ENCODE peak calls at places on chromosomes 5 and 9, in five cellular contexts. One of them, this sample, is unnamed.

GRCh38 chr5:99025298-99026045 is 96.7 kb upstream of the CHD1 start:
- DNase-seq in brain microvascular endothelial cell: no peak
- DNase-seq in right lobe of liver: no peak
- DNase-seq in body of pancreas: peak; percentile 70
- DNase-seq in fibroblast of lung: no peak
- DNase-seq in this sample: no peak

GRCh38 chr5:36450229-36451024 is 148.7 kb upstream of the RANBP3L start:
- DNase-seq in brain microvascular endothelial cell: no peak
- DNase-seq in right lobe of liver: no peak
- DNase-seq in body of pancreas: no peak
- DNase-seq in fibroblast of lung: peak; percentile 73
- DNase-seq in this sample: no peak

GRCh38 chr9:88694625-88695024 is 159.6 kb downstream of the NXNL2 start:
- DNase-seq in brain microvascular endothelial cell: peak; percentile 61
- DNase-seq in right lobe of liver: no peak
- DNase-seq in body of pancreas: no peak
- DNase-seq in fibroblast of lung: peak; percentile 81
- DNase-seq in this sample: peak; percentile 71

GRCh38 chr5:41636605-41637004 is 126.2 kb upstream of the PLCXD3 start:
- DNase-seq in brain microvascular endothelial cell: peak; percentile 47
- DNase-seq in right lobe of liver: no peak
- DNase-seq in body of pancreas: no peak
- DNase-seq in fibroblast of lung: peak; percentile 7
- DNase-seq in this sample: peak; percentile 47

GRCh38 chr5:138503487-138504270 is 38.4 kb downstream of the EGR1 start:
- DNase-seq in brain microvascular endothelial cell: peak; percentile 33
- DNase-seq in right lobe of liver: no peak
- DNase-seq in body of pancreas: peak; percentile 54
- DNase-seq in fibroblast of lung: peak; percentile 55
- DNase-seq in this sample: peak; percentile 78

GRCh38 chr5:553874-554273 is 29.6 kb upstream of the SLC9A3 start:
- DNase-seq in brain microvascular endothelial cell: no peak
- DNase-seq in right lobe of liver: no peak
- DNase-seq in body of pancreas: no peak
- DNase-seq in fibroblast of lung: no peak
- DNase-seq in this sample: no peak

GRCh38 chr5:155008669-155009068 is 4.9 kb upstream of the KIF4B start:
- DNase-seq in brain microvascular endothelial cell: no peak
- DNase-seq in right lobe of liver: no peak
- DNase-seq in body of pancreas: no peak
- DNase-seq in fibroblast of lung: peak; percentile 36
- DNase-seq in this sample: peak; percentile 52

GRCh38 chr5:137580030-137580429 is 80.9 kb upstream of the SPOCK1 start:
- DNase-seq in brain microvascular endothelial cell: no peak
- DNase-seq in right lobe of liver: no peak
- DNase-seq in body of pancreas: no peak
- DNase-seq in fibroblast of lung: no peak
- DNase-seq in this sample: no peak

GRCh38 chr5:167255931-167256330 is 1035.5 kb upstream of the WWC1 start:
- DNase-seq in brain microvascular endothelial cell: no peak
- DNase-seq in right lobe of liver: no peak
- DNase-seq in body of pancreas: no peak
- DNase-seq in fibroblast of lung: no peak
- DNase-seq in this sample: no peak

GRCh38 chr9:110160163-110160562 is 47.8 kb downstream of the C9orf152 start:
- DNase-seq in brain microvascular endothelial cell: peak; percentile 54
- DNase-seq in right lobe of liver: no peak
- DNase-seq in body of pancreas: no peak
- DNase-seq in fibroblast of lung: peak; percentile 75
- DNase-seq in this sample: peak; percentile 75

GRCh38 chr9:110156902-110157301 is 51.1 kb downstream of the C9orf152 start:
- DNase-seq in brain microvascular endothelial cell: peak; percentile 18
- DNase-seq in right lobe of liver: no peak
- DNase-seq in body of pancreas: no peak
- DNase-seq in fibroblast of lung: peak; percentile 66
- DNase-seq in this sample: peak; percentile 59

GRCh38 chr9:110156416-110156815 is 51.5 kb downstream of the C9orf152 start:
- DNase-seq in brain microvascular endothelial cell: no peak
- DNase-seq in right lobe of liver: no peak
- DNase-seq in body of pancreas: no peak
- DNase-seq in fibroblast of lung: no peak
- DNase-seq in this sample: no peak

GRCh38 chr9:110155744-110156143 is 52.2 kb downstream of the C9orf152 start:
- DNase-seq in brain microvascular endothelial cell: no peak
- DNase-seq in right lobe of liver: no peak
- DNase-seq in body of pancreas: no peak
- DNase-seq in fibroblast of lung: no peak
- DNase-seq in this sample: no peak

GRCh38 chr9:110157812-110158629 is 49.9 kb downstream of the C9orf152 start:
- DNase-seq in brain microvascular endothelial cell: no peak
- DNase-seq in right lobe of liver: no peak
- DNase-seq in body of pancreas: no peak
- DNase-seq in fibroblast of lung: no peak
- DNase-seq in this sample: no peak
- H3K4me3 ChIP-seq in brain microvascular endothelial cell: no peak overlapping the region
- H3K4me3 ChIP-seq in right lobe of liver: no peak overlapping the region
- H3K4me3 ChIP-seq in body of pancreas: no peak overlapping the region
- H3K4me3 ChIP-seq in fibroblast of lung: no peak overlapping the region
- H3K4me3 ChIP-seq in this sample: no peak overlapping the region

GRCh38 chr5:161098516-161098915 is 246.5 kb upstream of the ATP10B start:
- DNase-seq in brain microvascular endothelial cell: no peak
- DNase-seq in right lobe of liver: no peak
- DNase-seq in body of pancreas: no peak
- DNase-seq in fibroblast of lung: no peak
- DNase-seq in this sample: no peak
- TF ChIP-seq CTCF in brain microvascular endothelial cell: no peak
- TF ChIP-seq CTCF in right lobe of liver: no peak
- TF ChIP-seq CTCF in body of pancreas: no peak
- TF ChIP-seq CTCF in fibroblast of lung: no peak
- TF ChIP-seq CTCF in this sample: no peak

GRCh38 chr5:142023836-142024235 is 11.0 kb upstream of the GNPDA1 start:
- DNase-seq in brain microvascular endothelial cell: no peak
- DNase-seq in right lobe of liver: no peak
- DNase-seq in body of pancreas: no peak
- DNase-seq in fibroblast of lung: no peak
- DNase-seq in this sample: no peak
- H3K4me3 ChIP-seq in brain microvascular endothelial cell: no peak overlapping the region
- H3K4me3 ChIP-seq in right lobe of liver: no peak overlapping the region
- H3K4me3 ChIP-seq in body of pancreas: no peak overlapping the region
- H3K4me3 ChIP-seq in fibroblast of lung: no peak overlapping the region
- H3K4me3 ChIP-seq in this sample: no peak overlapping the region

DNA sequence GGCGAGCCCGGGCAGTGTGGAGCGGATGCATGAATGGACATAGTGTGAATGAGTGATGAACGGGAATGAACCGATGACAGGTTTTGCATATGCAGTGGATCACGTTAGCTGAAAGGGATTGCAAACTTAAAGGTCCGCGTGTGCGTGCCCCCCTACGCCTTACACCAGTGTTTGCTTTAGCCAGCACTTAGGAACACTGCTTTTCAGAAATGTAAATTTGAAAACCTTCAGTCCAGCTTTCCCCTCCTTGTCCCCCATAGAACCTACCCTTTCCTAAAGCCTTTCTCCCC is 692 bp downstream of the PSAT1 start:
- DNase-seq in brain microvascular endothelial cell: peak; percentile 28
- DNase-seq in right lobe of liver: no peak
- DNase-seq in body of pancreas: no peak
- DNase-seq in fibroblast of lung: no peak
- DNase-seq in this sample: no peak
- TF ChIP-seq CTCF in brain microvascular endothelial cell: no peak
- TF ChIP-seq CTCF in right lobe of liver: no peak
- TF ChIP-seq CTCF in body of pancreas: no peak
- TF ChIP-seq CTCF in fibroblast of lung: no peak
- TF ChIP-seq CTCF in this sample: no peak

GRCh38 chr5:43312699-43313034 is 545 bp downstream of the HMGCS1 start:
- DNase-seq in brain microvascular endothelial cell: no peak
- DNase-seq in right lobe of liver: no peak
- DNase-seq in body of pancreas: no peak
- DNase-seq in fibroblast of lung: no peak
- DNase-seq in this sample: no peak

GRCh38 chr5:43313035-43313853 is at the start of gene HMGCS1:
- DNase-seq in brain microvascular endothelial cell: peak; percentile 100
- DNase-seq in right lobe of liver: peak; percentile 99
- DNase-seq in body of pancreas: peak; percentile 98
- DNase-seq in fibroblast of lung: peak; percentile 100
- DNase-seq in this sample: peak; percentile 100

GRCh38 chr5:43312076-43312620 is 1.1 kb downstream of the HMGCS1 start:
- DNase-seq in brain microvascular endothelial cell: no peak
- DNase-seq in right lobe of liver: no peak
- DNase-seq in body of pancreas: no peak
- DNase-seq in fibroblast of lung: no peak
- DNase-seq in this sample: no peak

GRCh38 chr5:43309122-43309521 is 4.1 kb downstream of the HMGCS1 start:
- DNase-seq in brain microvascular endothelial cell: no peak
- DNase-seq in right lobe of liver: no peak
- DNase-seq in body of pancreas: no peak
- DNase-seq in fibroblast of lung: no peak
- DNase-seq in this sample: no peak

DNA sequence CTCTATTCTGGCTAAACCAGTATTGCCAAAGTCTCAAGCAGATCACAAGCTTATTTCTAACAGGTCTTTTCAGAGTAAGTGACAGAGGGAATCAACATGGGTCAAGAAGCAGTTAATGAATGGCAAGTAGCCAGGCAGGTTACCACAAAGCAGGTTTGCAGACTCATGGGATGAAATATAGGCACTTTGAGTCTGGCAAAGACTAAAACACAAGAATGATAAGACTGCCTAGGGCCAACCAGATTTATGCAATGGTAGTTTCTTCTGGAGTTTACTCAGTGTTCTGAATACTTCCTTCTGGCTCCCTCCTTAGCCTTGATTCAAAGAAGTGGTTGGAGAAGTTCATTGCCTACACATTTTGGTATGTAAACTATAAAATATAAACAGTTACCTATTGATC is 3.6 kb downstream of the HMGCS1 start:
- DNase-seq in brain microvascular endothelial cell: no peak
- DNase-seq in right lobe of liver: no peak
- DNase-seq in body of pancreas: no peak
- DNase-seq in fibroblast of lung: peak; percentile 32
- DNase-seq in this sample: no peak
- H3K4me3 ChIP-seq in brain microvascular endothelial cell: peak overlapping the region; percentile 98
- H3K4me3 ChIP-seq in right lobe of liver: no peak overlapping the region
- H3K4me3 ChIP-seq in body of pancreas: no peak overlapping the region
- H3K4me3 ChIP-seq in fibroblast of lung: no peak overlapping the region
- H3K4me3 ChIP-seq in this sample: no peak overlapping the region

DNA sequence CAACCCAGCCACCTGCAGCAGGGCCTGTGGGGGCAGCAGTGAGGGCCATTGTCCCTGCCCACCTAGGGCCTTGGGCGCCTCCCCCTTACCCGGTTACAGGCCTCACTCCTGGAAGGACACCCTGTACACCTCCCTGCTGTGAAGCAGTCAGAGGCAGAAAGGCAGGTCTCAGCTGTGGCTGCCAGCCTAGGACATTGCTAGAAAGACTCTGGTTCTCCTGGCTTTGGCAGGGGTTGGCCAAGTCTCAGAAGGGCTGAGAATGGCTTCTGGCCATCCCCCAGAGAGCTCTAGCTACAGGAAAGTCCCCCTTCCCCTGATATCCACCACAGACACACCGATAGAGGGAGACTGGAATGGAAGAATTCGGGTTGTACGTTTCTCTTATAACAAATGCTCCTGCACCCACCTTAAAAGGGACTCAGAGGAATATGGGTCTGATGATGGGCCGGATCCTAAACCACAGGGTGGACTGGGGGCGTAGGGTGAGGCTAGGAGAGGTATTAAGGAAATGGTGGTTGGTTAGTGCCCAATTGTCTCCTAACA is 2.4 kb downstream of the DNAJB5 start:
- DNase-seq in brain microvascular endothelial cell: no peak
- DNase-seq in right lobe of liver: no peak
- DNase-seq in body of pancreas: peak; percentile 65
- DNase-seq in fibroblast of lung: peak; percentile 49
- DNase-seq in this sample: no peak
- TF ChIP-seq CTCF in brain microvascular endothelial cell: peak; percentile 25
- TF ChIP-seq CTCF in right lobe of liver: no peak
- TF ChIP-seq CTCF in body of pancreas: no peak
- TF ChIP-seq CTCF in fibroblast of lung: no peak
- TF ChIP-seq CTCF in this sample: peak; percentile 4

GRCh38 chr5:157387164-157387563 is 72.8 kb upstream of the NIPAL4 start:
- DNase-seq in brain microvascular endothelial cell: no peak
- DNase-seq in right lobe of liver: no peak
- DNase-seq in body of pancreas: no peak
- DNase-seq in fibroblast of lung: no peak
- DNase-seq in this sample: no peak

GRCh38 chr5:157388148-157388547 is 71.9 kb upstream of the NIPAL4 start:
- DNase-seq in brain microvascular endothelial cell: no peak
- DNase-seq in right lobe of liver: no peak
- DNase-seq in body of pancreas: no peak
- DNase-seq in fibroblast of lung: peak; percentile 68
- DNase-seq in this sample: no peak

GRCh38 chr5:157383151-157383810 is 76.7 kb upstream of the NIPAL4 start:
- DNase-seq in brain microvascular endothelial cell: no peak
- DNase-seq in right lobe of liver: no peak
- DNase-seq in body of pancreas: no peak
- DNase-seq in fibroblast of lung: no peak
- DNase-seq in this sample: no peak

GRCh38 chr5:157387683-157388093 is 72.3 kb upstream of the NIPAL4 start:
- DNase-seq in brain microvascular endothelial cell: peak; percentile 88
- DNase-seq in right lobe of liver: no peak
- DNase-seq in body of pancreas: no peak
- DNase-seq in fibroblast of lung: peak; percentile 98
- DNase-seq in this sample: peak; percentile 93

GRCh38 chr5:157384971-157385709 is 74.9 kb upstream of the NIPAL4 start:
- DNase-seq in brain microvascular endothelial cell: peak; percentile 99
- DNase-seq in right lobe of liver: no peak
- DNase-seq in body of pancreas: no peak
- DNase-seq in fibroblast of lung: peak; percentile 100
- DNase-seq in this sample: peak; percentile 98
- H3K4me3 ChIP-seq in brain microvascular endothelial cell: no peak overlapping the region
- H3K4me3 ChIP-seq in right lobe of liver: no peak overlapping the region
- H3K4me3 ChIP-seq in body of pancreas: no peak overlapping the region
- H3K4me3 ChIP-seq in fibroblast of lung: no peak overlapping the region
- H3K4me3 ChIP-seq in this sample: no peak overlapping the region

DNA sequence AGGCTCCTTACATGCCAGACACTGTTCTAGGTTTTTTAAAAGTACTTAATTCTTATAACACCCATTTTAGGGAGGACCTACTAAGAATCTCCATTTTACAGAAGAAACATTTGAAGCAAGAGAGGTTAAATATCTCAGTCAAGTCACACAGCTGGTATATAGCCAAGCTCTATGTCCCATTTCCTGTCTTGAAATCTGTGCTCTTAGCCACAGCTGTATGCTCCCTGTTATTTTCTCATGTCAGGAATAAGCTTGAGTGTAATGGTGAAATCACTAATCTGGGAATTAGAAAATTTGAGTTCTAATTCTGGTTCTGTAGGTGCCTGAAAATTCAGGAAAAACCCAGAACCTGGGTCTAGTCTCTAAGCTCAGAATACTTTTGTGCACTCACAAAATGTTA is 208.7 kb downstream of the BRINP1 start:
- DNase-seq in brain microvascular endothelial cell: no peak
- DNase-seq in right lobe of liver: no peak
- DNase-seq in body of pancreas: no peak
- DNase-seq in fibroblast of lung: no peak
- DNase-seq in this sample: no peak
- TF ChIP-seq CTCF in brain microvascular endothelial cell: no peak
- TF ChIP-seq CTCF in right lobe of liver: no peak
- TF ChIP-seq CTCF in body of pancreas: no peak
- TF ChIP-seq CTCF in fibroblast of lung: no peak
- TF ChIP-seq CTCF in this sample: no peak

GRCh38 chr5:126576974-126577373 is 18.0 kb downstream of the ALDH7A1 start:
- DNase-seq in brain microvascular endothelial cell: no peak
- DNase-seq in right lobe of liver: no peak
- DNase-seq in body of pancreas: no peak
- DNase-seq in fibroblast of lung: no peak
- DNase-seq in this sample: no peak
- H3K4me3 ChIP-seq in brain microvascular endothelial cell: no peak overlapping the region
- H3K4me3 ChIP-seq in right lobe of liver: no peak overlapping the region
- H3K4me3 ChIP-seq in body of pancreas: no peak overlapping the region
- H3K4me3 ChIP-seq in fibroblast of lung: no peak overlapping the region
- H3K4me3 ChIP-seq in this sample: no peak overlapping the region

This sample was measured in cardiac fibroblast.